ENCODE peak calls at places on chromosome 1, in six cellular contexts. G, W, T, L, M and X are unnamed samples.

GRCh38 chr1:179251675-179252074 is 22.2 kb upstream of the ABL2 start:
- DNase-seq in L (no peak), T (no peak), M (peak), G (peak), W (no peak), X (no peak)

GRCh38 chr1:19310061-19310460 is 1.9 kb downstream of the AKR7A2 start:
- DNase-seq in G (no peak), M (no peak), W (no peak), L (no peak), T (no peak), X (no peak)

GRCh38 chr1:108691886-108692723 is at the start of gene PRPF38B:
- DNase-seq in T (peak), G (peak), L (peak), W (peak), M (peak), X (peak)

GRCh38 chr1:156033011-156033410 is 12.3 kb upstream of the SSR2 start:
- DNase-seq in W (no peak), T (no peak), L (no peak), G (no peak), M (no peak), X (no peak)

GRCh38 chr1:226653311-226653921 is 85.7 kb downstream of the ITPKB start:
- DNase-seq in G (no peak), T (no peak), M (no peak), W (no peak), L (no peak), X (no peak)

GRCh38 chr1:78619803-78620579 is at the start of gene IFI44L:
- DNase-seq in M (peak), L (peak), G (no peak), W (peak), T (peak), X (peak)

GRCh38 chr1:157405662-157406061 is 146.7 kb downstream of the FCRL5 start:
- DNase-seq in T (no peak), W (no peak), L (no peak), M (no peak), G (no peak), X (no peak)

GRCh38 chr1:86375688-86376087 is 20.4 kb downstream of the ODF2L start:
- DNase-seq in M (no peak), W (no peak), L (no peak), G (no peak), T (no peak), X (no peak)

GRCh38 chr1:206794294-206794908 is 22.1 kb upstream of the IL10 start:
- DNase-seq in G (no peak), T (no peak), M (no peak), W (no peak), L (no peak), X (no peak)

GRCh38 chr1:210292276-210292851 is 36.3 kb upstream of the HHAT start:
- DNase-seq in G (peak), T (no peak), M (peak), W (no peak), L (peak), X (peak)

GRCh38 chr1:51794260-51794659 is 84.3 kb downstream of the NRDC start:
- DNase-seq in T (no peak), L (no peak), M (no peak), G (no peak), W (no peak), X (no peak)

GRCh38 chr1:39955547-39956539 is 898 bp downstream of the MFSD2A start:
- DNase-seq in W (peak), T (peak), M (peak), G (peak), L (peak), X (peak)

GRCh38 chr1:159779403-159779851 is 1.3 kb upstream of the DUSP23 start:
- DNase-seq in L (no peak), T (no peak), W (no peak), G (no peak), M (peak), X (no peak)

GRCh38 chr1:152959801-152960451 is 10.5 kb upstream of the SPRR4 start:
- DNase-seq in M (no peak), T (no peak), G (no peak), L (no peak), W (no peak), X (no peak)

GRCh38 chr1:70143052-70143659 is 62.2 kb downstream of the LRRC40 start:
- DNase-seq in M (peak), W (no peak), L (no peak), G (no peak), T (no peak), X (no peak)

GRCh38 chr1:107750364-107750959 is 214.5 kb downstream of the VAV3 start:
- DNase-seq in L (peak), G (peak), T (peak), W (no peak), M (peak), X (peak)